ENCODE peak calls at places on chromosomes 12 and 14, in five cellular contexts. B, G, S, J and V are unnamed samples.

GRCh38 chr12:104136577-104136976 is 1.4 kb downstream of the NFYB start:
- DNase-seq in B (no peak), G (no peak), S (peak; percentile 67), J (no peak), V (peak; percentile 79)

GRCh38 chr12:3752096-3752709 is 706 bp downstream of the CRACR2A start:
- DNase-seq in B (no peak), J (peak; percentile 68), S (no peak), G (peak; percentile 62), V (peak; percentile 92)

GRCh38 chr12:57242329-57242690 is 8.7 kb downstream of the STAC3 start:
- DNase-seq in S (no peak), G (peak; percentile 73), B (peak; percentile 65), J (no peak), V (peak; percentile 71)

GRCh38 chr12:64124511-64125197 is 97.4 kb downstream of the KICS2 start:
- DNase-seq in S (peak; percentile 55), G (no peak), J (no peak), B (no peak), V (no peak)

GRCh38 chr14:104388011-104388521 is 191.5 kb upstream of the C14orf180 start:
- DNase-seq in G (no peak), S (no peak), B (no peak), J (no peak), V (peak; percentile 38)

GRCh38 chr12:122753213-122753571 is 568 bp downstream of the DENR start:
- DNase-seq in B (no peak), J (no peak), S (no peak), G (no peak), V (no peak)

GRCh38 chr14:52706724-52707706 is at the start of gene PSMC6:
- DNase-seq in S (peak; percentile 83), B (peak; percentile 96), G (peak; percentile 97), J (peak; percentile 96), V (peak; percentile 94)

GRCh38 chr12:109377139-109377685 is 29.5 kb downstream of the MYO1H start:
- DNase-seq in B (no peak), J (no peak), G (no peak), S (no peak), V (no peak)

GRCh38 chr14:51607677-51608076 is 44.0 kb upstream of the FRMD6 start:
- DNase-seq in J (no peak), G (no peak), B (no peak), S (peak; percentile 59), V (no peak)

GRCh38 chr12:4900327-4900726 is 9.4 kb upstream of the KCNA1 start:
- DNase-seq in G (no peak), S (peak; percentile 27), B (no peak), J (no peak), V (peak; percentile 85)

GRCh38 chr12:54416908-54417603 is 2.0 kb downstream of the ITGA5 start:
- DNase-seq in G (no peak), B (no peak), J (no peak), S (no peak), V (no peak)

GRCh38 chr12:32896438-32897275 is at the start of gene PKP2:
- DNase-seq in G (peak; percentile 92), S (no peak), J (peak; percentile 44), B (no peak), V (peak; percentile 62)

GRCh38 chr14:101151226-101151929 is 247.9 kb upstream of the RTL1 start:
- DNase-seq in B (no peak), G (no peak), S (no peak), J (no peak), V (no peak)

GRCh38 chr12:34401659-34402227 is 379.4 kb downstream of the ALG10 start:
- DNase-seq in B (peak; percentile 1), G (peak; percentile 1), J (peak; percentile 4), S (no peak), V (no peak)

GRCh38 chr12:89353188-89353822 is 1.0 kb upstream of the DUSP6 start:
- DNase-seq in J (peak; percentile 80), B (peak; percentile 61), G (peak; percentile 88), S (peak; percentile 62), V (peak; percentile 97)

GRCh38 chr12:645563-646071 is 17.6 kb downstream of the NINJ2 start:
- DNase-seq in S (peak; percentile 62), G (peak; percentile 24), J (peak; percentile 75), B (no peak), V (peak; percentile 92)

GRCh38 chr12:75694891-75695290 is 183.5 kb upstream of the KRR1 start:
- DNase-seq in J (no peak), G (no peak), S (peak; percentile 43), B (no peak), V (no peak)

GRCh38 chr14:35420036-35420811 is 15.7 kb upstream of the NFKBIA start:
- DNase-seq in G (no peak), B (no peak), J (no peak), S (peak; percentile 54), V (no peak)

GRCh38 chr14:55353686-55354467 is 57.8 kb downstream of the ATG14 start:
- DNase-seq in S (no peak), B (no peak), G (no peak), J (no peak), V (no peak)

GRCh38 chr12:91613223-91613779 is 430.7 kb upstream of the DCN start:
- DNase-seq in J (no peak), G (no peak), B (no peak), S (no peak), V (no peak)

GRCh38 chr14:95531473-95531872 is 3.4 kb upstream of the GLRX5 start:
- DNase-seq in G (no peak), J (no peak), B (no peak), S (peak; percentile 95), V (peak; percentile 89)

GRCh38 chr14:99265571-99265970 is 6.4 kb downstream of the BCL11B start:
- DNase-seq in G (no peak), J (no peak), B (no peak), S (no peak), V (peak; percentile 81)

GRCh38 chr12:118187746-118188390 is 51.9 kb downstream of the PEBP1 start:
- DNase-seq in G (no peak), J (no peak), B (no peak), S (no peak), V (no peak)

GRCh38 chr12:49794811-49795653 is 33.2 kb downstream of the NCKAP5L start:
- DNase-seq in B (no peak), J (no peak), G (no peak), S (no peak), V (peak; percentile 52)

GRCh38 chr14:50335389-50335788 is 23.3 kb downstream of the DMAC2L start:
- DNase-seq in B (peak; percentile 51), J (peak; percentile 62), G (peak; percentile 83), S (peak; percentile 72), V (no peak)

GRCh38 chr12:64806593-64806992 is 17.9 kb upstream of the TBC1D30 start:
- DNase-seq in S (peak; percentile 82), J (no peak), B (no peak), G (no peak), V (no peak)

GRCh38 chr12:27199638-27200300 is 44.3 kb upstream of the STK38L start:
- DNase-seq in J (peak; percentile 34), G (no peak), B (no peak), S (no peak), V (no peak)

GRCh38 chr12:91778938-91779400 is 366.7 kb downstream of the BTG1 start:
- DNase-seq in B (no peak), S (peak; percentile 88), G (no peak), J (no peak), V (peak; percentile 51)

GRCh38 chr12:50058743-50059312 is 1.4 kb downstream of the ASIC1 start:
- DNase-seq in B (peak; percentile 20), S (no peak), G (no peak), J (no peak), V (peak; percentile 31)

GRCh38 chr12:67697443-67697842 is 48.9 kb downstream of the DYRK2 start:
- DNase-seq in S (no peak), B (no peak), G (no peak), J (no peak), V (no peak)

GRCh38 chr12:95608252-95609033 is 57.2 kb upstream of the USP44 start:
- DNase-seq in B (peak; percentile 39), J (peak; percentile 80), S (peak; percentile 76), G (peak; percentile 90), V (peak; percentile 86)

GRCh38 chr12:95605087-95605486 is 53.8 kb upstream of the USP44 start:
- DNase-seq in S (peak; percentile 77), B (no peak), G (no peak), J (no peak), V (peak; percentile 47)

GRCh38 chr12:95605875-95606274 is 54.6 kb upstream of the USP44 start:
- DNase-seq in S (no peak), J (no peak), B (no peak), G (peak; percentile 58), V (no peak)

GRCh38 chr12:95611676-95612309 is 60.5 kb upstream of the USP44 start:
- DNase-seq in S (peak; percentile 74), G (no peak), J (no peak), B (no peak), V (no peak)

GRCh38 chr12:95607642-95608041 is 56.4 kb upstream of the USP44 start:
- DNase-seq in G (peak; percentile 78), B (no peak), J (no peak), S (no peak), V (no peak)
- H3K4me3 ChIP-seq in G (no peak overlapping the region), B (no peak overlapping the region), J (no peak overlapping the region), S (no peak overlapping the region), V (no peak overlapping the region)

GRCh38 chr12:72511493-72511892 is 239.3 kb downstream of the TRHDE start:
- DNase-seq in B (no peak), S (no peak), G (no peak), J (no peak), V (no peak)
- H3K4me3 ChIP-seq in B (no peak overlapping the region), S (no peak overlapping the region), G (no peak overlapping the region), J (no peak overlapping the region), V (no peak overlapping the region)

GRCh38 chr14:24843999-24844398 is 205.9 kb downstream of the STXBP6 start:
- DNase-seq in J (no peak), S (no peak), G (no peak), B (no peak), V (no peak)
- H3K4me3 ChIP-seq in J (no peak overlapping the region), S (no peak overlapping the region), G (no peak overlapping the region), B (no peak overlapping the region), V (no peak overlapping the region)

DNA sequence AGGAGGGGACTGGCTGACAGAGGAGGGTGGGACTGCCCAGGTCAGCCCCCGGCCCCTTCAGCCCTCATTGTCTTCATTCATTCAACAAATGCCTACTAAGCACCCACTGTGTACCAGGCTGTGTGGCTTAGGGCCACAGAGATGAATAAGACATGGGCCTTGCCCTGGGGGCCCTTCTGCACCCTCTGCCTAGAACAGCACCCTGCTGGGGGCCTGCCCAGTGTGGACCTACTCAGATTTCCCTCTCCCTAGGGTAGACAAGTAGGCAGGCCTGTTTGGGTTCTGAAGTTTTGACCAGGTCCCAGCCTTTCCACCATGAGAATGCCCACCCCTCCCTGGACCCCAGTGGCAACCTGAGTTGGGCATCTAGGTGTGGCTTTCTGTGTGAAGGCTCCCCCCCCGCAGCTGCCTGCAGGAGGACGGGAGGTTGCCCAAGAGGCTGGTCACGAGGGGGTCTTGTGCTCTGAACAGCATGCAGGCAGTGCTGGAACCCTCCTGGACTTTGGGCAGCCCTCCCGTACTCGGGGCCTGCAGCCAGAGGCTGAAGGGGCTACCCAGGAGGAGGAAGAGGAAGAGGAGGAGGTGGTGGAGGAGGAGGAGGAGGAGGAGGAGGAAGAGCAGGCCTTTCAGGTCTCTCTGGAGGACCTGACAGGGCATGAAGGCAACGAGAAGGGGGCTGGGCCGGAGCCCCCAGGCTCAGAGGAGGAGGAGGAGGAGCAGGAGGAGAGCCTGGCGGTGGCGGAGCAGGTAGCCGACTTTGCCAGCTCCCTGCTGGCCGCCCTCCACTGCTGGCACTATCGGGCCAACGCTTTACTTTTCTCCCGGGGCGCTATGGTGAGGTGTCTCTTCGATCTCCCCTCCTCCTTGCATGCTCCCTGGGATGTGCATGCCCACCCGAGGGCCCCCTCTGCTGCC is 33.4 kb downstream of the PLEKHG3 start:
- DNase-seq in G (peak; percentile 38), B (no peak), J (no peak), S (no peak), V (no peak)
- H3K4me3 ChIP-seq in G (no peak overlapping the region), B (no peak overlapping the region), J (no peak overlapping the region), S (no peak overlapping the region), V (no peak overlapping the region)